ENCODE peak calls at places on chromosomes 16 and 17, in four cellular contexts. J is cardiac muscle cell, I is kidney, Q is progenitor cell of endocrine pancreas. Y is an unnamed sample.

GRCh38 chr16:68264128-68265077 is at the start of gene SLC7A6:
- DNase-seq in J (peak), I (peak), Q (peak), Y (peak)

GRCh38 chr16:69179255-69180010 is 7.5 kb upstream of the SNTB2 start:
- DNase-seq in J (peak), I (peak), Q (no peak), Y (no peak)

GRCh38 chr16:49463529-49463928 is 89.9 kb downstream of the C16orf78 start:
- DNase-seq in J (no peak), I (no peak), Q (no peak), Y (no peak)

GRCh38 chr16:74078877-74079586 is 217.6 kb upstream of the PSMD7 start:
- DNase-seq in J (no peak), I (no peak), Q (no peak), Y (no peak)

GRCh38 chr17:34755371-34755770 is 176.0 kb downstream of the TMEM132E start:
- DNase-seq in J (no peak), I (no peak), Q (no peak), Y (no peak)

GRCh38 chr16:87178977-87179376 is 138.2 kb downstream of the C16orf95 start:
- DNase-seq in J (peak), I (peak), Q (no peak), Y (no peak)

GRCh38 chr16:15865742-15866141 is 8.9 kb upstream of the MYH11 start:
- DNase-seq in J (peak), I (no peak), Q (no peak), Y (no peak)

GRCh38 chr16:85551319-85551978 is 61.7 kb upstream of the GSE1 start:
- DNase-seq in J (no peak), I (no peak), Q (no peak), Y (no peak)

GRCh38 chr16:20260215-20261009 is 66.9 kb downstream of the GP2 start:
- DNase-seq in J (no peak), I (no peak), Q (no peak), Y (no peak)
- TF ChIP-seq CTCF in J (no peak), I (no peak), Q (no peak), Y (no peak)

GRCh38 chr16:67179421-67180080 is 4.2 kb downstream of the MATCAP1 start:
- DNase-seq in J (no peak), I (no peak), Q (no peak), Y (no peak)
- TF ChIP-seq CTCF in J (no peak), I (no peak), Q (no peak), Y (no peak)

GRCh38 chr17:75270966-75271232 is at the start of gene MIF4GD:
- DNase-seq in J (no peak), I (no peak), Q (no peak), Y (no peak)

GRCh38 chr17:75271955-75272847 is 1.2 kb upstream of the MIF4GD start:
- DNase-seq in J (peak), I (no peak), Q (no peak), Y (no peak)

GRCh38 chr17:75271233-75271954 is 363 bp upstream of the MIF4GD start:
- DNase-seq in J (peak), I (peak), Q (peak), Y (peak)

GRCh38 chr17:75273968-75274708 is 3.1 kb upstream of the MIF4GD start:
- DNase-seq in J (peak), I (no peak), Q (no peak), Y (no peak)

GRCh38 chr17:75272848-75273184 is 1.8 kb upstream of the MIF4GD start:
- DNase-seq in J (no peak), I (no peak), Q (no peak), Y (no peak)
- TF ChIP-seq CTCF in J (no peak), I (no peak), Q (no peak), Y (no peak)

GRCh38 chr17:60641810-60642220 is 35.8 kb upstream of the BCAS3 start:
- DNase-seq in J (peak), I (peak), Q (peak), Y (no peak)
- TF ChIP-seq CTCF in J (peak), I (peak), Q (peak), Y (no peak)

GRCh38 chr16:88299751-88300462 is 82.9 kb upstream of the ZNF469 start:
- DNase-seq in J (no peak), I (peak), Q (no peak), Y (no peak)
- TF ChIP-seq CTCF in J (no peak), I (no peak), Q (no peak), Y (no peak)

DNA sequence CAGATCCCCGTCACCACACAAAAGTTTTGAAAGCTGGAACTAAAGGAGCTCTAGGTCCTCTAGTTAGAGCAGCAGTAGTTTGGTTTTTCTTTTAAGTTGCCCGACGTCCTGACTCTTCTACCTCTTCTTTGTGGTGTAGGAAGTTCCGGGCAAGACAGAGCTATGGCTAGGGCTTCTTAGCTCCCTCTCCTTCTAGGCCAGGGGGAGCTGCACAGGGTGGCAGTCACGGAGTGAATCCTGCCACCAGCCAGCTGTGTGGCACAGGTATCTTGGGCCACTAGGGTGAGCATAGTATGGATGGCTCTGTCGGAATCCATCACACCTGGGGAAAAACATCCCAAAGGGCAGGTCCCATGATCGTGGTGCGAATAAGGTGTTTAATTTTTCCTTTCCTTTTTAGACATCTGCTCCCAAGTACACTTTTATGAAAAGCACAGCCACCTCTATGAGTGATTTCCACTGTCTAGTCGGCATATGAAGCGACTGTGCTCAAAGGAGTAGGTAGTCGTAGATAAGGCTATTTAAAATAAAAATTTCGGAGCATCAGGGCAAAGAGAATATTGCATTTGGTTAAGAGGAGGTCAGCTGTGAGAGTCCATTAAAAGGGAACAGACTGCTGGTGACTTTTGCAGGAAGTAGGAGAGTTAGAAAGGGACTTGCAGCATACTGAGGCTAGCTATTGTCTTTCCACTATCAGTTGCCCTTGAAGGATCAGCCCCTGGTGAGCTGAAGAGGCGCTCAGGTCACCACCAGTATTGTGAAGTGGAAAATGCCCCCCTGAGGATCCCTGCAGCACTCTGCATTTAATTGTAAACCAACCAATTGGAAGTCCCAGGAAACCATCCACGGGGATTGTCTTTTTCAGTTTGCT is 2.1 kb downstream of the PRKCA start:
- DNase-seq in J (peak), I (no peak), Q (no peak), Y (no peak)
- TF ChIP-seq CTCF in J (no peak), I (no peak), Q (no peak), Y (no peak)

DNA sequence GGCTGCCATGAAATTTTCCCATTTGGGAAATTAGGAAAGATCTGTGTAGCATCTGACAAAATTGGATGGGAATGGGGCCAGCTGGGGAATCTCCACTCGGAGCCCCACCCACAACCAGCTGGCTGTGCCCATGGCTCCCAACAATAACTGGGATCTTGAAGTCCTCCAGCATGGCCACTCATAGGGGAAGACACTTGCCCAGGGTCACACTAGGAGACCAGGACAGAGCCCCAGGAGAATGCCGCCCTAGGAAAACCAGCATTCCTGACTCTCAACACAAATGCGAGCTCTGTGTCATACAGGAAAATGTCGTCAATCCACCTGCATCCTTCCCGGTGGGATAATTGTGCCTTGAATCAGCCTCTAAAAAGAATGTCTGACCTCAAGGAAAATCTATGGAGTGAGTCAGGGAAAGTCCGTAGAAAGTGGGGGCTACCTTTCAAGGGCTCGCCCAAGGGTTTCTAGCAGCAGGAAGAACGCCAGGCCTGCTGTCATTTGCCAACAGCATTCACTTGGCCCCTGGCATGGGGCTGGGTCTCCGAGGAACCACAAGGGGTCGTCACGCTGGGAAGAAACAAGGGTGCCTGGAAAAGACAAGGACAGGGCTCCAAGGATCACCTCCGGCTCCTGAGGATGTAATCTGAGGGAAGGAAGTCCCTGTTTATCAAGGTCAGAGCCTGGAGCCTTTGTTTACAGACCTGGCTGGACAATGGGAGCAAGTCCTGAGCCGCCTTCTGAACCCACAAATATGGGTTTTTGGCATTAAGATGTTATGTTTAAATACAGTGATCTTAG is 15.9 kb downstream of the CDH5 start:
- DNase-seq in J (peak), I (peak), Q (no peak), Y (no peak)
- TF ChIP-seq CTCF in J (peak), I (no peak), Q (no peak), Y (no peak)